ENCODE peak calls at places on chromosomes 13 and 19, in seven cellular contexts. O is cardiac muscle cell; B is mesendoderm; K is K562; S is CD4-positive, alpha-beta T cell; W is aorta; T is PC-3. Y is an unnamed sample.

GRCh38 chr19:610071-610800 is 20.6 kb downstream of the HCN2 start:
- DNase-seq in O (peak), B (no peak), K (no peak), S (peak), W (no peak), T (no peak), Y (no peak)

GRCh38 chr13:112818040-112818697 is 128.3 kb downstream of the ATP11A start:
- DNase-seq in O (no peak), B (no peak), K (no peak), S (no peak), W (peak), T (no peak), Y (no peak)

GRCh38 chr13:78598382-78598781 is 5.0 kb downstream of the POU4F1 start:
- DNase-seq in O (no peak), B (no peak), K (no peak), S (no peak), W (no peak), T (no peak), Y (no peak)

GRCh38 chr13:72403396-72404010 is 323.9 kb downstream of the MZT1 start:
- DNase-seq in O (no peak), B (no peak), K (no peak), S (no peak), W (no peak), T (no peak), Y (no peak)

GRCh38 chr13:93244918-93245280 is 18.3 kb downstream of the GPC6 start:
- DNase-seq in O (peak), B (no peak), K (no peak), S (no peak), W (no peak), T (no peak), Y (no peak)

GRCh38 chr19:58394821-58395219 is 636 bp upstream of the RNF225 start:
- DNase-seq in O (no peak), B (no peak), K (no peak), S (no peak), W (no peak), T (peak), Y (no peak)

GRCh38 chr13:59696229-59696628 is 467.5 kb downstream of the DIAPH3 start:
- DNase-seq in O (no peak), B (no peak), K (no peak), S (no peak), W (no peak), T (no peak), Y (no peak)

GRCh38 chr19:1282588-1283206 is 3.0 kb upstream of the EFNA2 start:
- DNase-seq in O (no peak), B (no peak), K (no peak), S (no peak), W (no peak), T (no peak), Y (no peak)

GRCh38 chr13:110417537-110417908 is 110.4 kb downstream of the COL4A2 start:
- DNase-seq in O (no peak), B (no peak), K (no peak), S (no peak), W (peak), T (no peak), Y (no peak)

GRCh38 chr13:98390086-98390697 is 186.7 kb downstream of the STK24 start:
- DNase-seq in O (peak), B (no peak), K (no peak), S (no peak), W (no peak), T (no peak), Y (no peak)

DNA sequence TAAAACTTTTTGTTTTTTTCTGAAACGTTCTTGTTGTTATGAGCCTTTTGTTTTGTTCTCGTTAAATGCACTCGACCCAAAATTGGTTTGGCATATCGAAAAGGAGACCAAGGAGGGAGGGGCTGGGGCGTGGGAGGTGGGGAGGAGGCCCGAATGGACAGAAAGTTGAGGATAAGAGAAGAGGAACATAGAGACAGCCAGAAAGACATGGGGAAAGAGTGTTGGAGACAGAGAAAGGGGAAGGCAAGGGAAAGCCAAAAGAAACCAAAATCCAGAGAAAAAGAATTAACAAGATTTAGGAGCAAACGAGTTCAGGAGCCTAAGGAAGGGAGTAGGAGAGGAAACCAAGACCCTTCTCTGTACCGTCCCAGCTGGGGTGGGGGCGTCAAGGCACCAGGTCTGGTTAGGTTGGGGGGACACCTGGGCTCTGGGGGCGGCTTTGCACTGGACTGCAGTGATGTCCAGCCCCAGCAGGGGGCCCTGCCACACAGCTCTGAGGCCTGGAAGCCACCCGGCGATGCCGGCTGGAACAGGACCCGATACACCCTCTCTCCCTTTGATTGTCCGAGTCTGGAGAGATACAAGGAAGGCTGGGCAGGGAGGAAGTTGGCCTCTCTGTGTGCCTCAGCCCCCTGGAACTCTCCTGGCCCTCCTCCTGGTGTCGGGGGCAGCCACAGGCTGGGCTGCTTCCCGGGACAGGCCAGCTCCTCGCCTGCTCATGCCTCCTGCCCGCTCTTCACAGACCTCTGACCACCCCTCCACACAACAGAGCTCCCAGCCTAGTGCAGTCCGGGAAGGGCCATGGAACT is 11.6 kb upstream of the ASF1B start:
- DNase-seq in O (peak), B (peak), K (peak), S (peak), W (peak), T (peak), Y (peak)
- H3K27ac ChIP-seq in O (no peak), B (no peak), K (no peak), S (peak), W (no peak), T (no peak), Y (peak)

GRCh38 chr19:35755160-35755549 is 1.7 kb downstream of the HSPB6 start:
- DNase-seq in O (no peak), B (no peak), K (no peak), S (no peak), W (no peak), T (no peak), Y (no peak)
- H3K27ac ChIP-seq in O (no peak), B (no peak), K (no peak), S (no peak), W (peak), T (no peak), Y (no peak)

GRCh38 chr19:46373573-46374359 is 26.9 kb downstream of the PPP5C start:
- DNase-seq in O (no peak), B (peak), K (no peak), S (no peak), W (peak), T (peak), Y (no peak)
- H3K27ac ChIP-seq in O (peak), B (peak), K (no peak), S (no peak), W (peak), T (peak), Y (no peak)

GRCh38 chr19:12802267-12803106 is 618 bp downstream of the THSD8 start:
- DNase-seq in O (peak), B (no peak), K (no peak), S (no peak), W (no peak), T (peak), Y (no peak)
- H3K27ac ChIP-seq in O (no peak), B (no peak), K (peak), S (no peak), W (no peak), T (no peak), Y (peak)

DNA sequence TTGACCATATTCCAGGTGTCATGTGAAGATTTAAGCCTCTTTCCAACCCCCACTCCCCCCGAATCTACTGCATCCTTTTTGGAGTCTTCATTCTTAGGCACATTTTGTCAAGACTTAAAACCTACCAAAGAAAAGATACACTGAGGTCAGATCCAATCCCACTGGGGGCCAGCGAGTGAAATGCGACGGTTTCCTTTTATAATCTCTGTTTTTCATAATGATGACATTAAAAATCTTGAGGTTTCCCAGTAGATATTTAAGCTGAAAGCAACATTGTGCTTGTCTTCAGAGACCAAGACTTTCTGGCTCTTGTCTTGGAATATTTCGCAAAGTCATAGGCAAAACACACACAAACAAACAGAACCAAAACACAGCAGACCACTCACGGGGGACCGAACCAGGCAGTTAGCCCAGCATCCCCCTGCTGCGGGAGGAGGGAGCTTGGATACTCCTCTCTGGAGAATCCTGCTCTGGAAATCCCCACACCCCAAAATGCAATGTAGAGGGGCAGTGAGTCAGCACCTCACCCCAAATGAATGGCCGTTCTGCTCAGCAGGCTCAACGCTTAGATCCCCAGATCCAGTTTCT is 521 bp upstream of the GAS6 start:
- DNase-seq in O (peak), B (no peak), K (no peak), S (no peak), W (no peak), T (no peak), Y (no peak)
- H3K27ac ChIP-seq in O (no peak), B (no peak), K (no peak), S (no peak), W (peak), T (no peak), Y (peak)

Y was measured in substantia nigra.